ENCODE peak calls at places on chromosomes 2 and 18, in four cellular contexts. W is Peyer's patch, C is breast epithelium, A is pancreas. T is an unnamed sample. For H3K9me3 and H3K4me1, the result is how much of the 10 kb centered on the place peaks cover.

GRCh38 chr2:152336103-152336853 is 1.3 kb downstream of the FMNL2 start:
- DNase-seq in W (no peak), C (no peak), A (peak), T (peak)

GRCh38 chr2:122072666-122073065 is 317.2 kb downstream of the TSN start:
- DNase-seq in W (no peak), C (no peak), A (no peak), T (no peak)

GRCh38 chr18:48794251-48794970 is 156.4 kb downstream of the SMAD7 start:
- DNase-seq in W (no peak), C (peak), A (no peak), T (peak)

GRCh38 chr2:9099341-9099751 is 95.9 kb upstream of the MBOAT2 start:
- DNase-seq in W (no peak), C (no peak), A (no peak), T (no peak)

GRCh38 chr2:65344689-65345088 is 87.7 kb downstream of the SPRED2 start:
- DNase-seq in W (no peak), C (no peak), A (no peak), T (no peak)

GRCh38 chr2:235570256-235570655 is 76.4 kb downstream of the AGAP1 start:
- DNase-seq in W (no peak), C (no peak), A (no peak), T (no peak)

GRCh38 chr2:217625475-217626245 is 377.1 kb downstream of the TNS1 start:
- DNase-seq in W (no peak), C (no peak), A (no peak), T (no peak)

GRCh38 chr18:23257686-23258565 is 122.6 kb downstream of the CABLES1 start:
- DNase-seq in W (no peak), C (no peak), A (no peak), T (peak)

GRCh38 chr2:76268928-76269327 is 558.2 kb upstream of the GCFC2 start:
- DNase-seq in W (no peak), C (no peak), A (peak), T (no peak)

GRCh38 chr2:147846382-147847081 is 1.7 kb downstream of the ACVR2A start:
- DNase-seq in W (no peak), C (no peak), A (no peak), T (no peak)

GRCh38 chr2:65729246-65729645 is 296.8 kb upstream of the SPRED2 start:
- DNase-seq in W (no peak), C (no peak), A (no peak), T (no peak)

GRCh38 chr2:216478151-216478550 is 20.5 kb upstream of the RPL37A start:
- DNase-seq in W (no peak), C (no peak), A (peak), T (no peak)

GRCh38 chr2:173854840-173855239 is 110.3 kb downstream of the SP3 start:
- DNase-seq in W (no peak), C (no peak), A (no peak), T (peak)

GRCh38 chr2:219886615-219887014 is 259.2 kb downstream of the SLC4A3 start:
- DNase-seq in W (no peak), C (no peak), A (no peak), T (no peak)

GRCh38 chr18:54294274-54294673 is 25.0 kb downstream of the POLI start:
- DNase-seq in W (no peak), C (no peak), A (no peak), T (no peak)

GRCh38 chr18:75533954-75534353 is 106.5 kb upstream of the SMIM21 start:
- DNase-seq in W (no peak), C (no peak), A (no peak), T (no peak)

GRCh38 chr18:54100920-54101319 is 123.5 kb downstream of the MBD2 start:
- DNase-seq in W (no peak), C (no peak), A (no peak), T (no peak)

GRCh38 chr2:3634631-3635091 is 23.3 kb upstream of the ALLC start:
- DNase-seq in W (no peak), C (peak), A (no peak), T (peak)

GRCh38 chr2:16624419-16624745 is 41.3 kb downstream of the CYRIA start:
- DNase-seq in W (no peak), C (no peak), A (no peak), T (no peak)

GRCh38 chr2:186771850-186772463 is 77.0 kb downstream of the ZSWIM2 start:
- DNase-seq in W (no peak), C (peak), A (no peak), T (no peak)

GRCh38 chr2:152335851-152336102 is 803 bp downstream of the FMNL2 start:
- DNase-seq in W (no peak), C (no peak), A (peak), T (no peak)

GRCh38 chr2:27527182-27527581 is 30.5 kb downstream of the GCKR start:
- DNase-seq in W (no peak), C (no peak), A (no peak), T (no peak)

GRCh38 chr2:20977497-20977896 is 66.4 kb downstream of the APOB start:
- DNase-seq in W (no peak), C (no peak), A (no peak), T (peak)
- H3K9me3 ChIP-seq in W (under half), C (under half), A (under half), T (under half)

GRCh38 chr18:59060540-59060939 is 79.1 kb upstream of the SEC11C start:
- DNase-seq in W (no peak), C (no peak), A (no peak), T (no peak)

GRCh38 chr18:59063912-59064311 is 75.8 kb upstream of the SEC11C start:
- DNase-seq in W (no peak), C (no peak), A (no peak), T (no peak)

GRCh38 chr18:59061914-59062642 is 77.6 kb upstream of the SEC11C start:
- DNase-seq in W (no peak), C (no peak), A (no peak), T (no peak)

GRCh38 chr18:59063300-59063895 is 76.3 kb upstream of the SEC11C start:
- DNase-seq in W (no peak), C (no peak), A (no peak), T (no peak)

GRCh38 chr18:59062643-59063006 is 77.1 kb upstream of the SEC11C start:
- DNase-seq in W (no peak), C (no peak), A (no peak), T (no peak)
- H3K4me1 ChIP-seq in W (under half), C (under half), A (under half), T (under half)

GRCh38 chr2:195257979-195258378 is 399.0 kb upstream of the SLC39A10 start:
- DNase-seq in W (no peak), C (no peak), A (no peak), T (no peak)

GRCh38 chr2:195251221-195251620 is 405.8 kb upstream of the SLC39A10 start:
- DNase-seq in W (no peak), C (no peak), A (no peak), T (no peak)

GRCh38 chr2:195252018-195252417 is 405.0 kb upstream of the SLC39A10 start:
- DNase-seq in W (no peak), C (no peak), A (no peak), T (no peak)
- H3K9me3 ChIP-seq in W (under half), C (under half), A (under half), T (under half)

DNA sequence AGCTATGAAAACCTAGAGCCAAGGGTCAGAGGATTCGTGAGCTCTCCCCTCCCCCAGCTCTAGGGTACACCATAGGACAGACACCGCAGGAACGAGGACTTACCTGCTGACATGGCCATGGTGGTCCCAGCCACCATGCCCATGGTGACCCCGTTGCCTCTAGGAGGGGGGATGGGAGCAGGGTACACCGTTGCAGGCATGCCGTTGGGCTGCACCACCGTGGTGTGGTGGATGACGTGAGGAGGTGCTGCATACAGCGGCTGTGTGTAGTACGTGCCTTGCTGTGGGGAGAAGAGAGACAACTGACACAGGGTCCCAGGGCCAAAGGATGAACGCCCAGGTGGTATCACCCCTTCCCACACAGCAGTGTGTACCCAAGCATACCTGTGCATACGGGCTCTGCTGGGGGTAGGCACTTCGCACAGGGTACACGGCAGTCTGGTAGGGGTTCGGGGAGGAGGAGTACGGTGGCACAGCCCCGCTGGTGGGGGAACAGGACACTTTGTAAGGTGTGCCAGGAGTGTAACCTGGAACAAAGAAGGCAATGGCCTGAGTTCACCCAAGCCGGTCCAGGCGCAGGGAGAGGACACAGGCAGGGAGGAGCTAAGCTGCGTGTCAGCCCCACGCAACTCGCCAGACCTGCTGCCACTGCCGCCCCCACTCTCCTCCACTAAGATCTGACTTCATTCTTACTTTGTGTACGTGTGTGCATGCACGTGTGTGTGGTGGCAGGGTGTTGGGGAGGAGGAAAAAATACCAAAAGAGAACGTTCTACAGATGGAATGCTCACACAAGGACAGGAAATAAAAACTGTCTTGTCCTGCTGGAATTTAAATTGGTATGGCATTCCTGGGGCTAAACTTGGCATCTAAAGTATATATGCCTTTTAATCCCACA is 37.8 kb downstream of the FAM168B start:
- DNase-seq in W (no peak), C (no peak), A (no peak), T (no peak)
- H3K4me1 ChIP-seq in W (under half), C (under half), A (under half), T (under half)

DNA sequence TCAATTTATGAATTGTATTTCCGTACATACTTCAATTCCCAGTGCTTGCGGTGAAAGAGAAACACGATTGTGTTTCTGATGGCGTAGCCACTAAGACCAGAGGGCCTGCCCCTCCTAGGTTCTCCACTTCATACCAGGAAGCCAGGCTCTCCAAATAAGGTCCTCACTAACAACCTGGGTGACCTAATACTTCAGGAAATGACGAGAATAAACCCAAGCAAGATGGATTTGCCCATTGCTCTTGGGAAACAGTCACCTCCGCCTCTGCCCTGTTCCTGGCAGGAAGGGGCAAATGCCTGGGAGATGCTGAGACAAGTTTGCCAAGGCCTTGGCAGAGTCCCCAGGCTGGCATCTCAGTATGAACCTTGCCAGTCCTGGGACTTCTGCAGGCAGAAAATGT is 41.8 kb downstream of the TTC32 start:
- DNase-seq in W (no peak), C (no peak), A (no peak), T (peak)
- H3K9me3 ChIP-seq in W (under half), C (under half), A (under half), T (under half)

GRCh38 chr2:241563571-241563980 is 5.0 kb downstream of the BOK start:
- DNase-seq in W (no peak), C (no peak), A (no peak), T (no peak)

GRCh38 chr2:241563981-241564595 is 5.5 kb downstream of the BOK start:
- DNase-seq in W (no peak), C (no peak), A (no peak), T (no peak)

GRCh38 chr2:241566468-241566867 is 7.9 kb downstream of the BOK start:
- DNase-seq in W (no peak), C (no peak), A (no peak), T (no peak)

GRCh38 chr2:241565413-241565812 is 6.9 kb downstream of the BOK start:
- DNase-seq in W (no peak), C (no peak), A (no peak), T (no peak)

DNA sequence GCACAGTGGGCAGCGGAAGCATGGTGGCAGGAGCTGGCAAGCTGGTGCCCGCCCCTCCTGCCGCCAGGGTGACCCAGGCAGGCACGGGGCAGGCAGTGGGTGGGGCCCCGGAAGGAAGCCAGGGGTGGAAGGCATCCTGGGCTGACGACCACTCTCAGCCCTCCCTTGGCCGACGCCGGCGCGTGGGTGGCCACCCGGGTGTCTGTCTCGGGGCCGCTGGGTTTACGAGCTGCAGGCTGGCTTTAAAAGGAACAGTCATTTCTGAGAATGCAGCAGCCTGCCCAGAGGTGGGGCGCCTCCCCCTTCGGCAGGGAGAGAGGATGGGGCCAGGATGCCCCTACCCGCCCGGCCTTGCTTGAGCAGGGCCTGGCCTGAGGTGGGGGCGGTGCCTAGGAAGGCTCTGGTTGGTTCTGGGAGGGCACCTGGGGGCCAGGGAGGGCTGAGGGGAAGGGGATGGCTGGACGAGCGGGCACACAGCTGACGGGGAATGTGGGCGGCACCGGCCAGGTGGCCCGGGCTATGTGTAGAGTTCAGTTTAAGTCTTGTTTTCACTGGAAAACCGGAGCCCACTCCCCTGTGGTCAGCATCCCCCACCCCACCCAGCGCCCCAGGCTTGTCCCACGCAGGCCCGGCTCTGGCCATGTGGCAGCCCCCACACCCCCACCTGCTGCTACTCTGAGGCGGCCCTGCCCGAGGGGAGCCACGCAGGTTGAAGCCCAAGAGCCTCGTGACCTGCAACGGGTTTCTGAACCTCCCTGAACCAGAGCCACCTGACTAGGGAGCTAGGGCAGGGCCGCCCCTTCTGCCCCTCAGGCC is 6.3 kb downstream of the BOK start:
- DNase-seq in W (no peak), C (no peak), A (no peak), T (no peak)
- H3K4me1 ChIP-seq in W (under half), C (under half), A (under half), T (under half)

GRCh38 chr2:88686320-88686719 is 5.2 kb upstream of the RPIA start:
- DNase-seq in W (no peak), C (no peak), A (no peak), T (no peak)

GRCh38 chr2:88683160-88684021 is 8.1 kb upstream of the RPIA start:
- DNase-seq in W (no peak), C (no peak), A (no peak), T (no peak)

GRCh38 chr2:88687384-88687783 is 4.1 kb upstream of the RPIA start:
- DNase-seq in W (no peak), C (no peak), A (no peak), T (no peak)

GRCh38 chr2:88680916-88681315 is 10.6 kb upstream of the RPIA start:
- DNase-seq in W (no peak), C (no peak), A (peak), T (no peak)

DNA sequence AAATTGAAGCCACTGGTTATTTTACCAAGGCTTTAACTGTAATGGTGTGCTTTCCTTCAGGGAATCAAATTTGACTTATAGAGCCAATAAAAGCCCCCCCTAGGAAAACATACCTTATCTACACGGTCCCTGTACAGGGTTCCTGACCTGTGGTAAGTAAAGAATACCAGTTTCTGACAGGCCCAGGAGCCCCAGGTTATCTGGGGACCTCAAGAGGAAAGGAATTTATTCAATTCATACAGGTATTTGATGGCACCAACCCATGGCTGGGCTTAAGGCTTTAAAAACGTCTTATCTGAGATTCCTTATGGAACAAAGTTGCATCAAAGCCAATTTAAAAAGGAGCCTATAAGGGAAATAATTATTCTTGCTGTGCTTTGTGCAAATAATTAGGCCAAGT is 7.0 kb upstream of the RPIA start:
- DNase-seq in W (no peak), C (no peak), A (no peak), T (no peak)
- H3K9me3 ChIP-seq in W (under half), C (under half), A (under half), T (under half)

GRCh38 chr2:46720592-46721185 is 194.9 kb downstream of the MCFD2 start:
- DNase-seq in W (no peak), C (no peak), A (no peak), T (no peak)
- H3K4me1 ChIP-seq in W (under half), C (under half), A (under half), T (under half)